ENCODE peak calls at places on chromosomes 3 and 15, in six cellular contexts. One of them, this sample, is unnamed.

GRCh38 chr3:123028233-123028828 is 768 bp upstream of the SEMA5B start:
- DNase-seq in keratinocyte: peak; percentile 19
- DNase-seq in mucosa of descending colon: no peak
- DNase-seq in cardiac fibroblast: peak; percentile 86
- DNase-seq in H54: peak; percentile 79
- DNase-seq in A549: peak; percentile 72
- DNase-seq in this sample: peak; percentile 57

GRCh38 chr15:55343168-55343567 is 24.1 kb downstream of the PIGB start:
- DNase-seq in H54: no peak
- DNase-seq in keratinocyte: no peak
- DNase-seq in A549: no peak
- DNase-seq in cardiac fibroblast: no peak
- DNase-seq in mucosa of descending colon: no peak
- DNase-seq in this sample: no peak

GRCh38 chr15:89475688-89476087 is 20.7 kb downstream of the RHCG start:
- DNase-seq in mucosa of descending colon: no peak
- DNase-seq in H54: no peak
- DNase-seq in A549: no peak
- DNase-seq in cardiac fibroblast: no peak
- DNase-seq in keratinocyte: no peak
- DNase-seq in this sample: no peak

GRCh38 chr3:47715928-47716327 is 65.8 kb downstream of the SMARCC1 start:
- DNase-seq in cardiac fibroblast: peak; percentile 50
- DNase-seq in H54: no peak
- DNase-seq in mucosa of descending colon: no peak
- DNase-seq in A549: peak; percentile 20
- DNase-seq in keratinocyte: no peak
- DNase-seq in this sample: no peak

GRCh38 chr3:99568936-99569335 is 69.5 kb upstream of the COL8A1 start:
- DNase-seq in H54: no peak
- DNase-seq in cardiac fibroblast: no peak
- DNase-seq in keratinocyte: no peak
- DNase-seq in A549: no peak
- DNase-seq in mucosa of descending colon: no peak
- DNase-seq in this sample: no peak

GRCh38 chr3:52191663-52192062 is 6.3 kb upstream of the ALAS1 start:
- DNase-seq in cardiac fibroblast: no peak
- DNase-seq in H54: no peak
- DNase-seq in mucosa of descending colon: no peak
- DNase-seq in A549: no peak
- DNase-seq in keratinocyte: no peak
- DNase-seq in this sample: no peak

GRCh38 chr15:76173317-76173834 is 113.6 kb downstream of the TMEM266 start:
- DNase-seq in keratinocyte: no peak
- DNase-seq in mucosa of descending colon: no peak
- DNase-seq in H54: no peak
- DNase-seq in A549: no peak
- DNase-seq in cardiac fibroblast: no peak
- DNase-seq in this sample: no peak

GRCh38 chr15:31163769-31164572 is 62.4 kb upstream of the TRPM1 start:
- DNase-seq in cardiac fibroblast: no peak
- DNase-seq in mucosa of descending colon: no peak
- DNase-seq in A549: no peak
- DNase-seq in keratinocyte: peak; percentile 50
- DNase-seq in H54: no peak
- DNase-seq in this sample: no peak

GRCh38 chr3:38235466-38235865 is 30.1 kb upstream of the SLC22A13 start:
- DNase-seq in keratinocyte: no peak
- DNase-seq in H54: no peak
- DNase-seq in mucosa of descending colon: no peak
- DNase-seq in A549: no peak
- DNase-seq in cardiac fibroblast: no peak
- DNase-seq in this sample: no peak

GRCh38 chr15:92277776-92278175 is 115.9 kb upstream of the ST8SIA2 start:
- DNase-seq in H54: no peak
- DNase-seq in A549: peak; percentile 48
- DNase-seq in keratinocyte: peak; percentile 2
- DNase-seq in mucosa of descending colon: no peak
- DNase-seq in cardiac fibroblast: no peak
- DNase-seq in this sample: peak; percentile 13

GRCh38 chr15:55221090-55222011 is 24.6 kb upstream of the RSL24D1 start:
- DNase-seq in mucosa of descending colon: no peak
- DNase-seq in H54: peak; percentile 14
- DNase-seq in A549: peak; percentile 63
- DNase-seq in keratinocyte: no peak
- DNase-seq in cardiac fibroblast: peak; percentile 97
- DNase-seq in this sample: no peak

GRCh38 chr3:38346584-38347410 is at the start of gene XYLB:
- DNase-seq in A549: peak; percentile 88
- DNase-seq in keratinocyte: no peak
- DNase-seq in cardiac fibroblast: peak; percentile 87
- DNase-seq in mucosa of descending colon: peak; percentile 91
- DNase-seq in H54: peak; percentile 91
- DNase-seq in this sample: peak; percentile 56

GRCh38 chr3:157493627-157494550 is 9.3 kb downstream of the VEPH1 start:
- DNase-seq in cardiac fibroblast: peak; percentile 85
- DNase-seq in keratinocyte: no peak
- DNase-seq in A549: peak; percentile 47
- DNase-seq in H54: no peak
- DNase-seq in mucosa of descending colon: no peak
- DNase-seq in this sample: peak; percentile 84

GRCh38 chr15:98649621-98649995 is 1.3 kb downstream of the IGF1R start:
- DNase-seq in mucosa of descending colon: peak; percentile 69
- DNase-seq in A549: no peak
- DNase-seq in cardiac fibroblast: peak; percentile 38
- DNase-seq in H54: no peak
- DNase-seq in keratinocyte: no peak
- DNase-seq in this sample: peak; percentile 15

GRCh38 chr3:156522673-156523072 is 32.2 kb downstream of the SSR3 start:
- DNase-seq in H54: no peak
- DNase-seq in A549: no peak
- DNase-seq in mucosa of descending colon: no peak
- DNase-seq in keratinocyte: no peak
- DNase-seq in cardiac fibroblast: no peak
- DNase-seq in this sample: no peak

GRCh38 chr3:43328653-43329052 is 42.3 kb downstream of the SNRK start:
- DNase-seq in H54: no peak
- DNase-seq in mucosa of descending colon: no peak
- DNase-seq in A549: no peak
- DNase-seq in cardiac fibroblast: no peak
- DNase-seq in keratinocyte: peak; percentile 15
- DNase-seq in this sample: no peak

GRCh38 chr3:114370537-114371174 is 76.8 kb downstream of the TIGIT start:
- DNase-seq in A549: no peak
- DNase-seq in cardiac fibroblast: no peak
- DNase-seq in H54: no peak
- DNase-seq in keratinocyte: no peak
- DNase-seq in mucosa of descending colon: no peak
- DNase-seq in this sample: no peak

GRCh38 chr15:81092559-81092902 is 41.5 kb upstream of the CFAP161 start:
- DNase-seq in cardiac fibroblast: peak; percentile 53
- DNase-seq in keratinocyte: no peak
- DNase-seq in H54: no peak
- DNase-seq in A549: no peak
- DNase-seq in mucosa of descending colon: no peak
- DNase-seq in this sample: no peak

GRCh38 chr3:114380233-114380645 is 86.4 kb downstream of the TIGIT start:
- DNase-seq in cardiac fibroblast: peak; percentile 91
- DNase-seq in keratinocyte: no peak
- DNase-seq in H54: no peak
- DNase-seq in A549: peak; percentile 6
- DNase-seq in mucosa of descending colon: peak; percentile 56
- DNase-seq in this sample: no peak

GRCh38 chr15:70762469-70763119 is 764 bp downstream of the UACA start:
- DNase-seq in mucosa of descending colon: peak; percentile 69
- DNase-seq in keratinocyte: no peak
- DNase-seq in cardiac fibroblast: peak; percentile 62
- DNase-seq in A549: peak; percentile 61
- DNase-seq in H54: no peak
- DNase-seq in this sample: no peak

GRCh38 chr3:100029689-100030088 is 84.6 kb downstream of the FILIP1L start:
- DNase-seq in cardiac fibroblast: no peak
- DNase-seq in keratinocyte: no peak
- DNase-seq in A549: no peak
- DNase-seq in mucosa of descending colon: no peak
- DNase-seq in H54: no peak
- DNase-seq in this sample: no peak

GRCh38 chr3:110677506-110677905 is 394.1 kb upstream of the NECTIN3 start:
- DNase-seq in H54: no peak
- DNase-seq in mucosa of descending colon: no peak
- DNase-seq in keratinocyte: no peak
- DNase-seq in A549: no peak
- DNase-seq in cardiac fibroblast: peak; percentile 7
- DNase-seq in this sample: no peak

GRCh38 chr15:93135997-93136397 is 47.0 kb upstream of the RGMA start:
- DNase-seq in cardiac fibroblast: no peak
- DNase-seq in mucosa of descending colon: no peak
- DNase-seq in keratinocyte: no peak
- DNase-seq in H54: no peak
- DNase-seq in A549: no peak
- DNase-seq in this sample: no peak

GRCh38 chr3:108103040-108103751 is 12.4 kb upstream of the CD47 start:
- DNase-seq in mucosa of descending colon: peak; percentile 51
- DNase-seq in cardiac fibroblast: no peak
- DNase-seq in keratinocyte: no peak
- DNase-seq in H54: no peak
- DNase-seq in A549: no peak
- DNase-seq in this sample: no peak

GRCh38 chr3:120678331-120678845 is 3.7 kb downstream of the HGD start:
- DNase-seq in mucosa of descending colon: no peak
- DNase-seq in keratinocyte: no peak
- DNase-seq in H54: no peak
- DNase-seq in A549: peak; percentile 90
- DNase-seq in cardiac fibroblast: peak; percentile 88
- DNase-seq in this sample: no peak

GRCh38 chr3:122760457-122761271 is 33.0 kb downstream of the HSPBAP1 start:
- DNase-seq in keratinocyte: no peak
- DNase-seq in cardiac fibroblast: no peak
- DNase-seq in H54: no peak
- DNase-seq in A549: no peak
- DNase-seq in mucosa of descending colon: no peak
- DNase-seq in this sample: no peak

GRCh38 chr3:12194209-12194608 is 35.5 kb upstream of the TIMP4 start:
- DNase-seq in mucosa of descending colon: no peak
- DNase-seq in keratinocyte: peak; percentile 55
- DNase-seq in H54: no peak
- DNase-seq in A549: peak; percentile 75
- DNase-seq in cardiac fibroblast: peak; percentile 94
- DNase-seq in this sample: no peak

GRCh38 chr3:58260261-58260731 is 22.7 kb downstream of the ABHD6 start:
- DNase-seq in cardiac fibroblast: no peak
- DNase-seq in keratinocyte: no peak
- DNase-seq in A549: peak; percentile 14
- DNase-seq in H54: peak; percentile 70
- DNase-seq in mucosa of descending colon: no peak
- DNase-seq in this sample: no peak

GRCh38 chr3:43966126-43966525 is 275.4 kb downstream of the ABHD5 start:
- DNase-seq in mucosa of descending colon: no peak
- DNase-seq in cardiac fibroblast: no peak
- DNase-seq in keratinocyte: no peak
- DNase-seq in H54: no peak
- DNase-seq in A549: no peak
- DNase-seq in this sample: no peak

GRCh38 chr15:101433396-101433795 is 56.1 kb downstream of the PCSK6 start:
- DNase-seq in A549: no peak
- DNase-seq in cardiac fibroblast: no peak
- DNase-seq in H54: no peak
- DNase-seq in mucosa of descending colon: no peak
- DNase-seq in keratinocyte: no peak
- DNase-seq in this sample: no peak

GRCh38 chr15:83106994-83107840 is at the start of gene TM6SF1:
- DNase-seq in H54: no peak
- DNase-seq in A549: no peak
- DNase-seq in mucosa of descending colon: peak; percentile 53
- DNase-seq in cardiac fibroblast: no peak
- DNase-seq in keratinocyte: no peak
- DNase-seq in this sample: peak; percentile 15

GRCh38 chr15:66241301-66241700 is 12.2 kb downstream of the MEGF11 start:
- DNase-seq in H54: no peak
- DNase-seq in A549: no peak
- DNase-seq in cardiac fibroblast: no peak
- DNase-seq in keratinocyte: no peak
- DNase-seq in mucosa of descending colon: no peak
- DNase-seq in this sample: no peak

GRCh38 chr3:112407214-112407887 is 74.4 kb downstream of the CD200 start:
- DNase-seq in H54: no peak
- DNase-seq in cardiac fibroblast: no peak
- DNase-seq in A549: no peak
- DNase-seq in keratinocyte: no peak
- DNase-seq in mucosa of descending colon: peak; percentile 64
- DNase-seq in this sample: no peak

GRCh38 chr3:24181256-24181655 is 236.2 kb downstream of the NR1D2 start:
- DNase-seq in A549: no peak
- DNase-seq in keratinocyte: no peak
- DNase-seq in cardiac fibroblast: no peak
- DNase-seq in mucosa of descending colon: no peak
- DNase-seq in H54: no peak
- DNase-seq in this sample: no peak

GRCh38 chr3:18351823-18352744 is 73.1 kb downstream of the SATB1 start:
- DNase-seq in H54: no peak
- DNase-seq in keratinocyte: no peak
- DNase-seq in A549: no peak
- DNase-seq in mucosa of descending colon: peak; percentile 68
- DNase-seq in cardiac fibroblast: no peak
- DNase-seq in this sample: peak; percentile 73

GRCh38 chr3:125079675-125080045 is 23.9 kb upstream of the HEG1 start:
- DNase-seq in keratinocyte: no peak
- DNase-seq in mucosa of descending colon: no peak
- DNase-seq in A549: no peak
- DNase-seq in H54: no peak
- DNase-seq in cardiac fibroblast: no peak
- DNase-seq in this sample: no peak